ENCODE peak calls at places on chromosomes 4 and X, in eight cellular contexts. D is AG10803; O is EL; L is EH; X is right atrium auricular region; W is ACHN; N is activated effector memory CD4-positive, alpha-beta T cell treated with Interleukin-2 at 50 U/mL for 16 hours; C is stimulated activated CD8-positive, alpha-beta memory T cell treated with anti-CD3 and anti-CD28 coated beads, Interleukin-15, amount 100 ng/mL, for 4 hours. H is an unnamed sample.

GRCh38 chrX:39759526-39760224 is 338.1 kb downstream of the BCOR start:
- DNase-seq in D (peak), O (peak), L (peak), X (no peak), W (peak), N (no peak), C (no peak), H (peak)

GRCh38 chrX:110462957-110463356 is 104.3 kb downstream of the RTL9 start:
- DNase-seq in D (no peak), O (no peak), L (peak), X (no peak), W (no peak), N (no peak), C (no peak), H (no peak)

GRCh38 chr4:150140774-150141400 is 62.6 kb downstream of the DCLK2 start:
- DNase-seq in D (peak), O (peak), L (peak), X (no peak), W (peak), N (no peak), C (no peak), H (peak)

GRCh38 chr4:158613046-158613445 is 58.6 kb downstream of the C4orf46 start:
- DNase-seq in D (no peak), O (no peak), L (no peak), X (no peak), W (no peak), N (no peak), C (no peak), H (no peak)

GRCh38 chr4:87919951-87920350 is 55.6 kb upstream of the SPP1 start:
- DNase-seq in D (no peak), O (no peak), L (no peak), X (no peak), W (no peak), N (no peak), C (no peak), H (no peak)

GRCh38 chr4:2058264-2059033 is 678 bp upstream of the NAT8L start:
- DNase-seq in D (no peak), O (no peak), L (peak), X (no peak), W (peak), N (no peak), C (no peak), H (no peak)

GRCh38 chr4:86744570-86744969 is 104.6 kb downstream of the SLC10A6 start:
- DNase-seq in D (no peak), O (no peak), L (no peak), X (no peak), W (no peak), N (no peak), C (no peak), H (no peak)

GRCh38 chrX:23803931-23804381 is 21.0 kb downstream of the SAT1 start:
- DNase-seq in D (peak), O (peak), L (peak), X (no peak), W (no peak), N (no peak), C (no peak), H (peak)

GRCh38 chr4:114597410-114598115 is 1.0 kb upstream of the UGT8 start:
- DNase-seq in D (no peak), O (no peak), L (no peak), X (no peak), W (no peak), N (no peak), C (no peak), H (no peak)

GRCh38 chr4:123731009-123731408 is 334.4 kb downstream of the SPRY1 start:
- DNase-seq in D (no peak), O (no peak), L (no peak), X (no peak), W (no peak), N (no peak), C (no peak), H (no peak)

GRCh38 chr4:185702147-185702663 is 109.8 kb downstream of the SORBS2 start:
- DNase-seq in D (no peak), O (no peak), L (no peak), X (no peak), W (no peak), N (no peak), C (no peak), H (no peak)

GRCh38 chr4:94848326-94848725 is 90.6 kb downstream of the BMPR1B start:
- DNase-seq in D (no peak), O (no peak), L (no peak), X (no peak), W (no peak), N (no peak), C (no peak), H (no peak)

GRCh38 chr4:78876568-78877320 is 62.5 kb downstream of the PAQR3 start:
- DNase-seq in D (peak), O (peak), L (peak), X (no peak), W (no peak), N (no peak), C (no peak), H (peak)

GRCh38 chr4:186204611-186205144 is 13.3 kb downstream of the CYP4V2 start:
- DNase-seq in D (no peak), O (no peak), L (no peak), X (no peak), W (no peak), N (no peak), C (no peak), H (no peak)

GRCh38 chrX:131826572-131826971 is 196.5 kb upstream of the STK26 start:
- DNase-seq in D (no peak), O (no peak), L (no peak), X (no peak), W (no peak), N (no peak), C (no peak), H (no peak)

GRCh38 chr4:173046818-173047217 is 121.8 kb upstream of the GALNT7 start:
- DNase-seq in D (no peak), O (no peak), L (no peak), X (no peak), W (peak), N (no peak), C (no peak), H (no peak)

GRCh38 chrX:121389976-121390709 is 342.7 kb downstream of the GLUD2 start:
- DNase-seq in D (peak), O (peak), L (peak), X (no peak), W (no peak), N (no peak), C (no peak), H (peak)

GRCh38 chrX:135931644-135932487 is 38.4 kb downstream of the SAGE1 start:
- DNase-seq in D (peak), O (peak), L (peak), X (no peak), W (peak), N (peak), C (no peak), H (peak)

GRCh38 chr4:144787365-144788263 is 141.7 kb downstream of the HHIP start:
- DNase-seq in D (peak), O (peak), L (peak), X (no peak), W (peak), N (no peak), C (no peak), H (peak)

GRCh38 chr4:41360911-41361830 is 104.4 kb downstream of the UCHL1 start:
- DNase-seq in D (no peak), O (peak), L (peak), X (peak), W (peak), N (no peak), C (no peak), H (peak)

GRCh38 chr4:56026596-56026995 is 77.9 kb downstream of the CEP135 start:
- DNase-seq in D (no peak), O (peak), L (peak), X (no peak), W (peak), N (no peak), C (no peak), H (peak)

GRCh38 chrX:107825698-107826285 is at the start of gene MID2:
- DNase-seq in D (peak), O (peak), L (peak), X (peak), W (peak), N (peak), C (no peak), H (peak)

GRCh38 chr4:178309890-178310289 is 867.7 kb upstream of the AGA start:
- DNase-seq in D (no peak), O (no peak), L (no peak), X (no peak), W (no peak), N (no peak), C (no peak), H (no peak)

H was measured in fibroblast of pulmonary artery.